ENCODE peak calls at places on chromosomes 7 and 10, in four cellular contexts. Q is tibial artery, G is right lobe of liver, L is heart right ventricle. A is an unnamed sample.

GRCh38 chr10:126939706-126940105 is 34.5 kb downstream of the DOCK1 start:
- DNase-seq in L (no peak), G (no peak), Q (no peak), A (no peak)

GRCh38 chr10:34343764-34344163 is 471.3 kb downstream of the PARD3 start:
- DNase-seq in L (no peak), Q (no peak), G (no peak), A (no peak)

GRCh38 chr10:48697091-48697490 is 12.4 kb downstream of the WDFY4 start:
- DNase-seq in L (no peak), G (no peak), Q (no peak), A (no peak)

GRCh38 chr7:53418834-53419482 is 383.5 kb downstream of the POM121L12 start:
- DNase-seq in Q (no peak), G (no peak), L (no peak), A (no peak)

GRCh38 chr7:94146408-94146807 is 142.3 kb upstream of the BET1 start:
- DNase-seq in Q (no peak), G (no peak), L (no peak), A (no peak)

GRCh38 chr10:89450901-89451300 is 36.5 kb downstream of the IFIT5 start:
- DNase-seq in Q (no peak), L (no peak), G (no peak), A (no peak)

GRCh38 chr7:15891151-15891842 is 204.8 kb upstream of the MEOX2 start:
- DNase-seq in L (no peak), Q (no peak), G (no peak), A (no peak)

GRCh38 chr10:29648114-29648982 is 13.6 kb upstream of the SVIL start:
- DNase-seq in G (no peak), Q (no peak), L (no peak), A (no peak)

GRCh38 chr7:68691261-68692216 is 906.7 kb upstream of the AUTS2 start:
- DNase-seq in G (no peak), Q (no peak), L (no peak), A (no peak)

GRCh38 chr7:114931656-114932011 is 9.7 kb downstream of the MDFIC start:
- DNase-seq in L (no peak), Q (no peak), G (no peak), A (no peak)

GRCh38 chr10:5033061-5033770 is 29.6 kb upstream of the AKR1C2 start:
- DNase-seq in G (no peak), L (no peak), Q (no peak), A (no peak)

GRCh38 chr7:44114586-44115310 is 8.6 kb downstream of the POLD2 start:
- DNase-seq in Q (peak; percentile 77), L (peak; percentile 79), G (no peak), A (no peak)

GRCh38 chr10:9786101-9786500 is 1231.6 kb upstream of the CELF2 start:
- DNase-seq in G (no peak), L (no peak), Q (no peak), A (no peak)

GRCh38 chr7:46744957-46745699 is 824.1 kb upstream of the IGFBP3 start:
- DNase-seq in L (no peak), Q (no peak), G (no peak), A (no peak)

GRCh38 chr10:3225589-3225988 is 53.0 kb upstream of the PITRM1 start:
- DNase-seq in L (no peak), G (no peak), Q (no peak), A (no peak)

GRCh38 chr10:50648089-50648934 is 24.6 kb upstream of the SGMS1 start:
- DNase-seq in Q (no peak), G (peak; percentile 19), L (no peak), A (no peak)

GRCh38 chr10:33333260-33334169 is 952 bp downstream of the NRP1 start:
- DNase-seq in Q (no peak), L (no peak), G (no peak), A (no peak)

GRCh38 chr10:31947144-31947926 is 18.7 kb upstream of the ARHGAP12 start:
- DNase-seq in L (peak; percentile 22), G (no peak), Q (no peak), A (no peak)

GRCh38 chr7:105672820-105673219 is 91.5 kb upstream of the EFCAB10 start:
- DNase-seq in Q (no peak), L (no peak), G (no peak), A (no peak)

GRCh38 chr10:60315311-60315710 is 74.4 kb downstream of the ANK3 start:
- DNase-seq in L (no peak), Q (no peak), G (no peak), A (no peak)

GRCh38 chr7:113289140-113289740 is 170.9 kb upstream of the SMIM30 start:
- DNase-seq in Q (no peak), L (no peak), G (no peak), A (no peak)

GRCh38 chr7:17682586-17682985 is 257.7 kb downstream of the SNX13 start:
- DNase-seq in L (no peak), Q (no peak), G (no peak), A (no peak)

GRCh38 chr7:85023066-85023687 is 163.7 kb downstream of the SEMA3D start:
- DNase-seq in G (no peak), Q (no peak), L (peak; percentile 46), A (no peak)

GRCh38 chr7:74612015-74612829 is 45.3 kb upstream of the GTF2I start:
- DNase-seq in Q (no peak), L (no peak), G (no peak), A (no peak)

GRCh38 chr7:140079121-140079536 is 16.4 kb upstream of the PARP12 start:
- DNase-seq in G (no peak), L (no peak), Q (no peak), A (no peak)

GRCh38 chr10:101121661-101122045 is 9.4 kb upstream of the TLX1 start:
- DNase-seq in L (no peak), G (no peak), Q (no peak), A (no peak)

GRCh38 chr10:69047111-69047837 is 40.6 kb upstream of the SRGN start:
- DNase-seq in G (no peak), L (no peak), Q (no peak), A (no peak)

GRCh38 chr10:49620841-49621378 is 7.1 kb downstream of the CHAT start:
- DNase-seq in Q (peak; percentile 45), L (no peak), G (no peak), A (peak; percentile 17)

GRCh38 chr7:106774768-106775551 is 90.1 kb upstream of the PIK3CG start:
- DNase-seq in L (no peak), G (no peak), Q (no peak), A (no peak)

GRCh38 chr10:103775786-103776185 is 79.6 kb downstream of the SH3PXD2A start:
- DNase-seq in Q (no peak), G (no peak), L (no peak), A (no peak)

GRCh38 chr10:26486985-26487850 is 49.1 kb downstream of the APBB1IP start:
- DNase-seq in Q (peak; percentile 68), L (no peak), G (no peak), A (no peak)

GRCh38 chr10:72466018-72466417 is 111.3 kb upstream of the DNAJB12 start:
- DNase-seq in L (no peak), G (no peak), Q (no peak), A (no peak)

GRCh38 chr7:69668339-69668738 is 70.1 kb downstream of the AUTS2 start:
- DNase-seq in L (no peak), Q (no peak), G (no peak), A (no peak)

GRCh38 chr10:75355706-75356105 is 45.9 kb downstream of the ZNF503 start:
- DNase-seq in G (no peak), L (no peak), Q (no peak), A (no peak)

DNA sequence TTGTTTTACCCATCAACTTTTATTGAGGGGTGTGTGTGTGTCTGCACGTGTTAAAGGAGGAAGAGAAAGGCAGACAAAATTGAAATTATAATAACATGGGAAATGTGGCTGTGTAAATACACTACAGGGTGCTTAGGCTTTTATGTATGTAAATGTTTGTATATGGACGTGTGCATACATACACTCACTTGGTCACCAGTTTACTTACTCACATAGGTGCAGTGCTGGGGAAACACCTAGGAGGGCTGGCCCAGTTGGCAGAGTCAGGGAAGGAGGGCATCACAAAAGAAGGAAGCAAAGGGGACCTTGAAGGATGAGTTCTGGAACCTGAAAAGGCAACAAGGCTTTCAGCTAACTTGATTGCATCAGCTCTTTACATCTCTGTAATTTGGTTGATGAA is 10.0 kb downstream of the WDR11 start:
- DNase-seq in Q (no peak), G (no peak), L (no peak), A (no peak)
- H3K4me1 ChIP-seq in Q (no peaks in the 10 kb centered on the region), G (no peaks in the 10 kb centered on the region), L (no peaks in the 10 kb centered on the region), A (no peaks in the 10 kb centered on the region)

DNA sequence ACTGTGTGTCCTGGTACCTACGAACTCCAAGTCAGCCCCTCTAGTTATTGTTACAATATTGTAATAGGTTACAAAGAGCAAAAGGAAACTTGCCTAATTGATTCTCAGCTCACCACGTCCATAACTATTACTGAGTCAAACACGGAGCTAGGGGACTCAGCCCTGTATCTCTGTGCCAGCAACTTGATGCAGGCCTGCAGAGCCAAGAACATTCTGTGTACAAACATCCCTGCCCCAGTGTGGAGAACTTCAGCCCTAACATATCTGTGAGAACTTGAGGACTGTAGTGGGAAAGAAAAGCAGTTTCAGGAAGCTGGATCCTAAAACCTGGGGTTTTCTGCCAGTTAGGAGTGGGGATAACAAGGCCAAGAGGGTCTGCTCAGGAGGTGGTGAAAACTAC is 114.9 kb upstream of the PRSS58 start:
- DNase-seq in L (no peak), G (no peak), Q (no peak), A (no peak)
- H3K4me1 ChIP-seq in L (no peaks in the 10 kb centered on the region), G (no peaks in the 10 kb centered on the region), Q (no peaks in the 10 kb centered on the region), A (peaks cover 20% of the 10 kb centered on the region)

GRCh38 chr7:134831862-134832261 is 52.4 kb downstream of the CALD1 start:
- DNase-seq in Q (peak; percentile 84), L (peak; percentile 44), G (no peak), A (no peak)
- H3K4me1 ChIP-seq in Q (no peaks in the 10 kb centered on the region), L (peaks cover 2% of the 10 kb centered on the region), G (peaks cover 2% of the 10 kb centered on the region), A (no peaks in the 10 kb centered on the region)

DNA sequence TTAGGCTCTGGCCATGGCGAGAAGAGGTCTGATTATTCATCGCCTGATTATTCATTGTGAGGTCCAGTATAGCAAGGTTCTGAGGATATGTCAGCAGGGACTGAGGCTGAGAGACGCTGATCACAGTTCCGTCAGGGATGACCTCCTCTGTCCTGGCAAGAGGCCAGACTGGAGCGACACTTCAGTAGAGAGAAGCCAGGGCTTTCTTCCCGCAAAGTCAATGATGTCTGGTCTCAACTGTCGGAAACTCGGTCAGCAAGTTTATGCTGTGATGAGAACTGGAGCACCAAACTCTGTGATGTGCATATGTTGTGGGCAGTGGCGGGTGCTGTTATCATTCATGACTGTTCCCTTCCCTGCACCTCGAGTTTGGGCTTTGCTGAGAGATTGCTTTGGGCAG is 29.0 kb upstream of the GNA12 start:
- DNase-seq in L (no peak), Q (no peak), G (peak; percentile 61), A (no peak)
- H3K4me1 ChIP-seq in L (no peaks in the 10 kb centered on the region), Q (no peaks in the 10 kb centered on the region), G (no peaks in the 10 kb centered on the region), A (peaks cover 24% of the 10 kb centered on the region)

GRCh38 chr10:86759073-86759672 is 2.8 kb downstream of the BMPR1A start:
- DNase-seq in Q (no peak), G (no peak), L (no peak), A (no peak)
- H3K4me1 ChIP-seq in Q (no peaks in the 10 kb centered on the region), G (no peaks in the 10 kb centered on the region), L (no peaks in the 10 kb centered on the region), A (peaks cover 8% of the 10 kb centered on the region)

GRCh38 chr7:36201122-36201723 is 48.2 kb downstream of the EEPD1 start:
- DNase-seq in Q (no peak), G (no peak), L (no peak), A (no peak)

GRCh38 chr7:36202347-36202896 is 49.4 kb downstream of the EEPD1 start:
- DNase-seq in G (no peak), L (no peak), Q (no peak), A (no peak)

GRCh38 chr7:36198854-36199266 is 45.8 kb downstream of the EEPD1 start:
- DNase-seq in Q (no peak), L (no peak), G (no peak), A (no peak)

GRCh38 chr7:36203081-36203775 is 50.2 kb downstream of the EEPD1 start:
- DNase-seq in Q (no peak), G (no peak), L (no peak), A (no peak)

GRCh38 chr7:36199329-36199728 is 46.3 kb downstream of the EEPD1 start:
- DNase-seq in Q (no peak), G (no peak), L (no peak), A (no peak)
- H3K4me1 ChIP-seq in Q (no peaks in the 10 kb centered on the region), G (no peaks in the 10 kb centered on the region), L (no peaks in the 10 kb centered on the region), A (peaks cover 7% of the 10 kb centered on the region)

A was measured in RWPE2.